ENCODE peak calls at places on chromosomes 6 and 20, in four cellular contexts. One of them, this sample, is unnamed.

GRCh38 chr6:17983712-17984111 is 3.7 kb downstream of the KIF13A start:
- DNase-seq in astrocyte: no peak
- DNase-seq in OCI-LY7: no peak
- DNase-seq in HCT116: no peak
- DNase-seq in this sample: no peak

GRCh38 chr6:75402296-75402695 is 91.3 kb downstream of the FILIP1 start:
- DNase-seq in OCI-LY7: no peak
- DNase-seq in HCT116: peak; percentile 22
- DNase-seq in astrocyte: peak; percentile 82
- DNase-seq in this sample: no peak

GRCh38 chr6:121592955-121593665 is 157.7 kb downstream of the GJA1 start:
- DNase-seq in HCT116: no peak
- DNase-seq in OCI-LY7: no peak
- DNase-seq in astrocyte: no peak
- DNase-seq in this sample: no peak

GRCh38 chr6:112180095-112180820 is 74.1 kb downstream of the LAMA4 start:
- DNase-seq in OCI-LY7: peak; percentile 78
- DNase-seq in astrocyte: peak; percentile 73
- DNase-seq in HCT116: peak; percentile 74
- DNase-seq in this sample: peak; percentile 26

GRCh38 chr6:129248976-129249375 is 366.0 kb downstream of the LAMA2 start:
- DNase-seq in OCI-LY7: no peak
- DNase-seq in astrocyte: no peak
- DNase-seq in HCT116: no peak
- DNase-seq in this sample: no peak

GRCh38 chr6:155340464-155341129 is 26.3 kb upstream of the TFB1M start:
- DNase-seq in astrocyte: peak; percentile 62
- DNase-seq in OCI-LY7: no peak
- DNase-seq in HCT116: peak; percentile 16
- DNase-seq in this sample: no peak

GRCh38 chr20:39619386-39619785 is 657.2 kb downstream of the DHX35 start:
- DNase-seq in astrocyte: no peak
- DNase-seq in HCT116: no peak
- DNase-seq in OCI-LY7: no peak
- DNase-seq in this sample: no peak

GRCh38 chr20:20052074-20052970 is at the start of the genes CFAP61 and CRNKL1:
- DNase-seq in OCI-LY7: peak; percentile 98
- DNase-seq in HCT116: peak; percentile 94
- DNase-seq in astrocyte: peak; percentile 90
- DNase-seq in this sample: peak; percentile 92

GRCh38 chr6:90846824-90847223 is 260.0 kb upstream of the MAP3K7 start:
- DNase-seq in astrocyte: no peak
- DNase-seq in HCT116: no peak
- DNase-seq in OCI-LY7: no peak
- DNase-seq in this sample: no peak

GRCh38 chr6:107866606-107867301 is 42.6 kb upstream of the SCML4 start:
- DNase-seq in astrocyte: no peak
- DNase-seq in OCI-LY7: peak; percentile 57
- DNase-seq in HCT116: peak; percentile 8
- DNase-seq in this sample: no peak

GRCh38 chr6:112701201-112701600 is 354.1 kb downstream of the RFPL4B start:
- DNase-seq in astrocyte: peak; percentile 52
- DNase-seq in HCT116: no peak
- DNase-seq in OCI-LY7: no peak
- DNase-seq in this sample: no peak

GRCh38 chr6:161056451-161056850 is 64.9 kb downstream of the MAP3K4 start:
- DNase-seq in HCT116: no peak
- DNase-seq in astrocyte: no peak
- DNase-seq in OCI-LY7: no peak
- DNase-seq in this sample: no peak

DNA sequence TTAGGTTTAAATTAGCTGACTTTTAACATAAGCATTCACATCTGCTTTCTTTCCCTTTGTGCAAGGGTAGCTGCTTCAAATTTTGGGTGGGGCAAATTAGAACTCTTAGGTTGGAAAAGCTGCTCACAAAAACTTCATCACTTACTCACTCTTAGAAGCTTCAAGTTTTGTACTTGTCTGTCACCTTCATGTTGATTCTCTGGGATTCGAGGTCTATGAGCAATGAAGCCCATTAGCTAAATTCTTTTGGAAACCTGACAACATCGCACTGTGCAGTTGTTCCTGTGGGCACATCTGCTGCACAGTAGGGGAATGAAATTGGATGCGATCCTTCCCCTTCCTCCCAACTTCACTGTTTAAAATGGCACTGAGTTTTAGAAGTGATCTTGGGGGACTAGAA is 156.1 kb downstream of the UBE3D start:
- DNase-seq in OCI-LY7: no peak
- DNase-seq in astrocyte: peak; percentile 12
- DNase-seq in HCT116: no peak
- DNase-seq in this sample: no peak
- H3K4me2 ChIP-seq in OCI-LY7: no peak overlapping the region
- H3K4me2 ChIP-seq in astrocyte: no peak overlapping the region
- H3K4me2 ChIP-seq in HCT116: no peak overlapping the region
- H3K4me2 ChIP-seq in this sample: no peak overlapping the region

GRCh38 chr6:130848945-130849344 is 21.7 kb downstream of the SMLR1 start:
- DNase-seq in OCI-LY7: no peak
- DNase-seq in HCT116: no peak
- DNase-seq in astrocyte: no peak
- DNase-seq in this sample: no peak

GRCh38 chr6:130849501-130850039 is 22.4 kb downstream of the SMLR1 start:
- DNase-seq in OCI-LY7: no peak
- DNase-seq in astrocyte: no peak
- DNase-seq in HCT116: no peak
- DNase-seq in this sample: no peak

GRCh38 chr6:130851026-130851425 is 23.8 kb downstream of the SMLR1 start:
- DNase-seq in HCT116: no peak
- DNase-seq in astrocyte: no peak
- DNase-seq in OCI-LY7: no peak
- DNase-seq in this sample: no peak

GRCh38 chr6:130853555-130854183 is 26.5 kb downstream of the SMLR1 start:
- DNase-seq in astrocyte: peak; percentile 61
- DNase-seq in HCT116: no peak
- DNase-seq in OCI-LY7: no peak
- DNase-seq in this sample: no peak

DNA sequence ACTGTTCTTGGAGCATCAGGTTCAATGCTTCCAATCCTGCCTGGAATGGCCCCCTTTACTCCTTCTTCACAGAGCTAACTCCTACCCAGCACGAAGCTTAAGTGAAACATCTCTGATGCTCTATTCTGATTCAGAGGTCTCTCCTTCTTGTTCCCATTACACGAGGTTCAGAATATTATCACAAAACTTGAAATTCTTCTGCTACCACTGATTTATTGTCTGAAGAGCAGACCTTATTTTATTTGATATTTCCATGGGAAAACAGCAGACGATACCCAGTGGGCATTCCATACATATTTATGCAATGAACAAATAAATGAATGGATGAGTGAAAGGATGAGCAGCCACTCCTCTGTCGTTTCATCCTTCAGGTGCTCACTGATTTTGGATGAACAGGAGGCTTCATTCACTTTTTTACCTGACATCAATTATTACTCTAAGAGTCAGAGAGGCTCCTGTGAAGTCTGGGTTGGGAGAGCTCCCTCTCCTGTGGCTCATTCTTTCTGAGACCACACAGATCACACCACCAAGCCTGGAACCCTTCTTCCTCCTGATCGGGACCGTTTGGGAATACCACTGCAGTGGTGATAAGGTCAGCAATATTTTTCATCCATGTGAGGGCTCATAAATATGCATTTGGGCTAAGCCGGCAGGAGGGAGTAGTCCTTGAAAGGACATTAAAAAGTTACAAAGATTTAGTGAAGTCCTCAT is 25.8 kb downstream of the SMLR1 start:
- DNase-seq in astrocyte: peak; percentile 18
- DNase-seq in OCI-LY7: no peak
- DNase-seq in HCT116: no peak
- DNase-seq in this sample: no peak
- H3K4me2 ChIP-seq in astrocyte: peak overlapping the region; percentile 71
- H3K4me2 ChIP-seq in OCI-LY7: no peak overlapping the region
- H3K4me2 ChIP-seq in HCT116: no peak overlapping the region
- H3K4me2 ChIP-seq in this sample: no peak overlapping the region

GRCh38 chr20:62786100-62786499 is 10.2 kb upstream of the MRGBP start:
- DNase-seq in HCT116: no peak
- DNase-seq in astrocyte: no peak
- DNase-seq in OCI-LY7: no peak
- DNase-seq in this sample: no peak

GRCh38 chr20:62787866-62788265 is 8.4 kb upstream of the MRGBP start:
- DNase-seq in OCI-LY7: no peak
- DNase-seq in astrocyte: no peak
- DNase-seq in HCT116: no peak
- DNase-seq in this sample: no peak

GRCh38 chr20:62785381-62785780 is 10.9 kb upstream of the MRGBP start:
- DNase-seq in HCT116: no peak
- DNase-seq in OCI-LY7: no peak
- DNase-seq in astrocyte: no peak
- DNase-seq in this sample: no peak

GRCh38 chr20:62788607-62789006 is 7.7 kb upstream of the MRGBP start:
- DNase-seq in astrocyte: no peak
- DNase-seq in HCT116: no peak
- DNase-seq in OCI-LY7: no peak
- DNase-seq in this sample: no peak

GRCh38 chr20:62787329-62787728 is 8.9 kb upstream of the MRGBP start:
- DNase-seq in OCI-LY7: no peak
- DNase-seq in astrocyte: no peak
- DNase-seq in HCT116: no peak
- DNase-seq in this sample: no peak
- H3K4me2 ChIP-seq in OCI-LY7: no peak overlapping the region
- H3K4me2 ChIP-seq in astrocyte: no peak overlapping the region
- H3K4me2 ChIP-seq in HCT116: no peak overlapping the region
- H3K4me2 ChIP-seq in this sample: no peak overlapping the region

GRCh38 chr6:106005954-106006353 is 80.2 kb upstream of the PRDM1 start:
- DNase-seq in HCT116: no peak
- DNase-seq in OCI-LY7: no peak
- DNase-seq in astrocyte: no peak
- DNase-seq in this sample: no peak

GRCh38 chr6:106002005-106002404 is 84.1 kb upstream of the PRDM1 start:
- DNase-seq in astrocyte: no peak
- DNase-seq in OCI-LY7: no peak
- DNase-seq in HCT116: no peak
- DNase-seq in this sample: no peak

GRCh38 chr6:106000935-106001334 is 85.2 kb upstream of the PRDM1 start:
- DNase-seq in OCI-LY7: no peak
- DNase-seq in astrocyte: no peak
- DNase-seq in HCT116: no peak
- DNase-seq in this sample: no peak

GRCh38 chr6:106005013-106005412 is 81.1 kb upstream of the PRDM1 start:
- DNase-seq in OCI-LY7: no peak
- DNase-seq in astrocyte: peak; percentile 75
- DNase-seq in HCT116: no peak
- DNase-seq in this sample: no peak
- H3K4me2 ChIP-seq in OCI-LY7: no peak overlapping the region
- H3K4me2 ChIP-seq in astrocyte: no peak overlapping the region
- H3K4me2 ChIP-seq in HCT116: no peak overlapping the region
- H3K4me2 ChIP-seq in this sample: no peak overlapping the region

DNA sequence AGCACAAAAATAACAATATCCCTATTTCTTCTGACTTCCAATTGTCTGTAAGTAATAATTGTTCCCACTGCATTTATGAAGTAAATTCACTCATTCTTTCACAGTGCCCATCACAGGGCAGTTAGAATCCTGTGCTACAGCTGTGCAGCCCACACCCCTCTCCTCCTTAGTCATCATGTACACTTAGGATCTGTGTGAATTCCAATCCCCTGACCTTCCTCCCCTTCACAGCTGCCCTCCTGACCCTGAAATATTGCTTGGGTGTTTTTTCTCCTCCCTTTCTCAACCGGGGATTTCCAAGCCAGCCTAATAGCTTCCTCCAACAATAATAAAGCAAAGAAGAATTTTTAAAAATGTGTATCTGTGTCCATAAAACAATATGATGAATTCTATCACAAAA is 91.5 kb upstream of the BEND6 start:
- DNase-seq in astrocyte: peak; percentile 67
- DNase-seq in OCI-LY7: no peak
- DNase-seq in HCT116: no peak
- DNase-seq in this sample: peak; percentile 43
- H3K4me2 ChIP-seq in astrocyte: peak overlapping the region; percentile 47
- H3K4me2 ChIP-seq in OCI-LY7: no peak overlapping the region
- H3K4me2 ChIP-seq in HCT116: peak overlapping the region; percentile 71
- H3K4me2 ChIP-seq in this sample: peak overlapping the region; percentile 48

DNA sequence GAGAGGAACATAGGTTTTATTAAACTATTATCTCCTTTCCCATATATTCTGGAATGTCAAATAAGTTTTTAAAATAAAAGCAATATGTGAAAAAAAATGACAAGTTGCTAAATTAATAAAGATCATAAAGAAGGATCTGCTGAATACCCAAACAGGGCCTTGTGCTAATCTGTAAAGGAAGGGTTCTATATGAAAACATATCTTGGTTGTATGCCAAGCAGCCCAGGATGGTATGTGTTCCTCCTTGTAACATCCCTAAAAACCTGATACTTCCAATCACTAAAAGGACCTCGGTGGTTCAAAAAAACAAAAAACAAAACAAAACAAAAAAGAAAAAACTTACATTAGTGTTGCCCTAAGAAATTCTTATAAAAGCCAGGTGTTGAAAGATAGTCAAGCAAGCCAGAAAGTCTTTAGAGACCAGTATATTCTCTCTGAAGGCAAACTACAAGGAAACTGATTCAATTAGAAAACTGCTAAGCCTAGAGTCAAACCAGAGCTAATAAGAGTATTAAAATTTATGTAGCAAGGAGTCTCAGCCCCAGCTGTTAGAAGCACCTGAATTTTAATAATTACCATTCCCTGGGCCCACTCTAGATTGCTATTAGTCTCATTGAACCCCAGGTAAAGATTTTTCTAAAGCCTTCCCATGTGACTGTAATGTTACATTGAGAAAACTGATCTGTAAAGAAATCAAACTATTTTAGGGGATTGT is 95.4 kb upstream of the BTN3A2 start:
- DNase-seq in astrocyte: no peak
- DNase-seq in OCI-LY7: peak; percentile 76
- DNase-seq in HCT116: no peak
- DNase-seq in this sample: no peak
- H3K4me2 ChIP-seq in astrocyte: peak overlapping the region; percentile 90
- H3K4me2 ChIP-seq in OCI-LY7: peak overlapping the region; percentile 89
- H3K4me2 ChIP-seq in HCT116: no peak overlapping the region
- H3K4me2 ChIP-seq in this sample: peak overlapping the region; percentile 77

DNA sequence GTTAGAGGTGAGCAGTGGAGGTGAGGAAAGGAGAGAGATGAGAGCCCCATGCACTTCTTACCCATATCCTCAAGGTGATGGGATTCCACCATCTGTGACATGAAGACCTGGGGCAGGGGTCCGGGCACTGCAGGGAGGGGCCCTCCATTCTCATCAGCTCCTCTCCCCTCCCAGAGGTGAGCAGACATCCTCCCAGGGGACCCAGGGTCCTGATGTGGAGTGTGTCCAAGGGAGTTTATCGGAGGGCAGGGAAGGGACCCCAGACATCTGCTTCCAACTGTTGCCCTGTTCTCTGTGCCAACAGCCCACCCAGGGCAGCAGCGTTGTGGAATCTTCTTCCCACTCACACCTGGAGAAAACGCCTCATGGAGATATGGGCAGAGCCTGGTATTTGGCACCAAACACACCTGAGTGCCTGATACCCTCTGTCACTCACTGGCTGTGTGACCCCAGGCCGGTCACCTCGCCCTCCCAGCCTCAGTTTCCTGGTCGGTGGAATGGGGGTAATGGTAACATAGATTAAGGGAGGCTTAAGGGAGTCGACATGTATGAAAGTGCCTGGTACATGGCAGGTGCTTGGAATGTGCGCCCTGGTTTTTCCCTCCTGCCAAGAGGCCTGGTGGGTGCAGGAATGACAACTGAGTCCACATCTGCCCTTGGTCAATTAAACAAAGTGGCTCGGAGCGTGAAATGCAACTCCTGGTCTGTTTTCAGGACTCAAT is 227.9 kb downstream of the PREX1 start:
- DNase-seq in OCI-LY7: no peak
- DNase-seq in astrocyte: no peak
- DNase-seq in HCT116: no peak
- DNase-seq in this sample: no peak
- H3K4me2 ChIP-seq in OCI-LY7: peak overlapping the region; percentile 40
- H3K4me2 ChIP-seq in astrocyte: no peak overlapping the region
- H3K4me2 ChIP-seq in HCT116: no peak overlapping the region
- H3K4me2 ChIP-seq in this sample: no peak overlapping the region